ENCODE peak calls at places on chromosomes 3 and 15, in seven cellular contexts. One of them, this sample, is unnamed.

GRCh38 chr15:88938802-88939485 is 25.8 kb upstream of the MFGE8 start:
- DNase-seq in Panc1: no peak
- DNase-seq in CD8-positive, alpha-beta memory T cell: no peak
- DNase-seq in C1 segment of cervical spinal cord: no peak
- DNase-seq in glomerular endothelial cell: no peak
- DNase-seq in HEK293T: no peak
- DNase-seq in GM13976: no peak
- DNase-seq in this sample: no peak

GRCh38 chr3:41740374-41740773 is 221.5 kb downstream of the ULK4 start:
- DNase-seq in glomerular endothelial cell: no peak
- DNase-seq in C1 segment of cervical spinal cord: no peak
- DNase-seq in Panc1: no peak
- DNase-seq in GM13976: no peak
- DNase-seq in CD8-positive, alpha-beta memory T cell: no peak
- DNase-seq in HEK293T: no peak
- DNase-seq in this sample: no peak

GRCh38 chr3:98223907-98224672 is 40.0 kb upstream of the OR5H6 start:
- DNase-seq in Panc1: no peak
- DNase-seq in HEK293T: no peak
- DNase-seq in glomerular endothelial cell: no peak
- DNase-seq in C1 segment of cervical spinal cord: no peak
- DNase-seq in GM13976: no peak
- DNase-seq in CD8-positive, alpha-beta memory T cell: no peak
- DNase-seq in this sample: no peak

GRCh38 chr3:49294343-49294742 is 17.3 kb upstream of the C3orf62 start:
- DNase-seq in C1 segment of cervical spinal cord: no peak
- DNase-seq in Panc1: no peak
- DNase-seq in glomerular endothelial cell: no peak
- DNase-seq in CD8-positive, alpha-beta memory T cell: no peak
- DNase-seq in HEK293T: no peak
- DNase-seq in GM13976: no peak
- DNase-seq in this sample: no peak

GRCh38 chr3:8964436-8965370 is 1.4 kb upstream of the RAD18 start:
- DNase-seq in GM13976: no peak
- DNase-seq in C1 segment of cervical spinal cord: no peak
- DNase-seq in CD8-positive, alpha-beta memory T cell: no peak
- DNase-seq in Panc1: no peak
- DNase-seq in glomerular endothelial cell: no peak
- DNase-seq in HEK293T: no peak
- DNase-seq in this sample: no peak

GRCh38 chr3:108297636-108298035 is 1.3 kb downstream of the HHLA2 start:
- DNase-seq in HEK293T: no peak
- DNase-seq in CD8-positive, alpha-beta memory T cell: no peak
- DNase-seq in GM13976: no peak
- DNase-seq in Panc1: no peak
- DNase-seq in glomerular endothelial cell: no peak
- DNase-seq in C1 segment of cervical spinal cord: no peak
- DNase-seq in this sample: no peak

GRCh38 chr3:189316296-189317019 is 144.7 kb downstream of the TPRG1 start:
- DNase-seq in HEK293T: no peak
- DNase-seq in GM13976: no peak
- DNase-seq in Panc1: no peak
- DNase-seq in glomerular endothelial cell: no peak
- DNase-seq in C1 segment of cervical spinal cord: no peak
- DNase-seq in CD8-positive, alpha-beta memory T cell: no peak
- DNase-seq in this sample: no peak

GRCh38 chr15:43329222-43329959 is 982 bp downstream of the LCMT2 start:
- DNase-seq in C1 segment of cervical spinal cord: peak
- DNase-seq in CD8-positive, alpha-beta memory T cell: no peak
- DNase-seq in HEK293T: peak
- DNase-seq in Panc1: no peak
- DNase-seq in glomerular endothelial cell: no peak
- DNase-seq in GM13976: no peak
- DNase-seq in this sample: no peak

This sample was measured in AG08396.